ENCODE peak calls at places on chromosomes 16 and 17, in six cellular contexts. V is cardiac fibroblast, Y is GM10248, R is brain microvascular endothelial cell, M is mesothelial cell of epicardium, N is AG09309. L is an unnamed sample.
A peak's percentile ranks its signal among the peaks of the same experiment; 100 is the strongest.

GRCh38 chr17:35073183-35073790 is 9.8 kb upstream of the RFFL start:
- DNase-seq in R (no peak), N (no peak), V (no peak), M (no peak), Y (no peak), L (no peak)

GRCh38 chr17:82956146-82956725 is 116.4 kb upstream of the ZNF750 start:
- DNase-seq in M (no peak), Y (no peak), V (no peak), N (no peak), R (no peak), L (no peak)

GRCh38 chr17:31525801-31526549 is 134.5 kb downstream of the RAB11FIP4 start:
- DNase-seq in N (no peak), M (no peak), V (no peak), R (no peak), Y (no peak), L (peak; percentile 29)

GRCh38 chr17:63960006-63960405 is 12.7 kb downstream of the SCN4A start:
- DNase-seq in R (no peak), Y (no peak), N (no peak), V (no peak), M (no peak), L (no peak)

GRCh38 chr17:58112970-58113631 is 29.9 kb downstream of the DYNLL2 start:
- DNase-seq in V (peak; percentile 74), Y (peak; percentile 76), N (no peak), R (peak; percentile 56), M (peak; percentile 48), L (peak; percentile 81)

GRCh38 chr16:49608095-49608494 is 234.5 kb downstream of the C16orf78 start:
- DNase-seq in R (no peak), N (no peak), M (no peak), V (no peak), Y (no peak), L (no peak)

GRCh38 chr17:43020789-43021738 is 1.1 kb downstream of the VAT1 start:
- DNase-seq in M (no peak), R (peak; percentile 67), Y (peak; percentile 57), V (peak; percentile 76), N (no peak), L (peak; percentile 45)

GRCh38 chr16:89722392-89723278 is 1.3 kb downstream of the ZNF276 start:
- DNase-seq in N (no peak), V (peak; percentile 70), Y (peak; percentile 51), M (no peak), R (peak; percentile 15), L (peak; percentile 86)

GRCh38 chr17:28613916-28614315 is at the start of gene RSKR:
- DNase-seq in M (no peak), Y (no peak), R (no peak), V (no peak), N (no peak), L (no peak)

GRCh38 chr17:48068491-48068961 is 20.4 kb downstream of the NFE2L1 start:
- DNase-seq in Y (no peak), V (peak; percentile 77), R (peak; percentile 28), N (no peak), M (no peak), L (no peak)

GRCh38 chr17:63500548-63501390 is 22.4 kb upstream of the KCNH6 start:
- DNase-seq in R (no peak), V (no peak), N (no peak), M (no peak), Y (no peak), L (no peak)

GRCh38 chr17:51120739-51121619 is at the start of gene SPAG9:
- DNase-seq in R (peak; percentile 95), Y (peak; percentile 97), M (peak; percentile 92), N (peak; percentile 78), V (peak; percentile 98), L (peak; percentile 96)

GRCh38 chr16:24419709-24420108 is 119.7 kb upstream of the RBBP6 start:
- DNase-seq in N (no peak), Y (no peak), R (no peak), V (no peak), M (no peak), L (no peak)

GRCh38 chr16:68091604-68092261 is 6.6 kb downstream of the NFATC3 start:
- DNase-seq in N (no peak), Y (no peak), V (peak; percentile 78), M (no peak), R (peak; percentile 28), L (peak; percentile 94)

GRCh38 chr16:4053663-4054479 is 62.4 kb downstream of the ADCY9 start:
- DNase-seq in V (peak; percentile 66), M (no peak), N (peak; percentile 90), Y (no peak), R (peak; percentile 49), L (peak; percentile 83)

GRCh38 chr17:1365445-1366039 is 34.5 kb downstream of the YWHAE start:
- DNase-seq in Y (peak; percentile 74), N (peak; percentile 42), M (no peak), V (peak; percentile 86), R (peak; percentile 75), L (peak; percentile 86)

GRCh38 chr16:80744856-80745255 is 59.5 kb downstream of the CDYL2 start:
- DNase-seq in M (no peak), Y (no peak), N (no peak), R (no peak), V (no peak), L (no peak)

GRCh38 chr16:30678586-30678970 is 20.3 kb downstream of the FBRS start:
- DNase-seq in N (no peak), M (no peak), Y (no peak), V (no peak), R (no peak), L (no peak)

GRCh38 chr17:7394452-7395191 is at the start of gene PLSCR3:
- DNase-seq in Y (peak; percentile 96), N (peak; percentile 35), V (peak; percentile 82), M (peak; percentile 77), R (peak; percentile 78), L (peak; percentile 83)
- TF ChIP-seq CTCF in Y (no peak), N (peak; percentile 46), V (peak; percentile 51), M (peak; percentile 49), R (peak; percentile 71), L (peak; percentile 29)

GRCh38 chr17:81345211-81346089 is 49.8 kb upstream of the BAHCC1 start:
- DNase-seq in R (peak; percentile 78), Y (peak; percentile 88), N (peak; percentile 46), V (peak; percentile 92), M (no peak), L (peak; percentile 91)
- TF ChIP-seq CTCF in R (peak; percentile 41), Y (no peak), N (peak; percentile 29), V (peak; percentile 33), M (peak; percentile 55), L (peak; percentile 17)

DNA sequence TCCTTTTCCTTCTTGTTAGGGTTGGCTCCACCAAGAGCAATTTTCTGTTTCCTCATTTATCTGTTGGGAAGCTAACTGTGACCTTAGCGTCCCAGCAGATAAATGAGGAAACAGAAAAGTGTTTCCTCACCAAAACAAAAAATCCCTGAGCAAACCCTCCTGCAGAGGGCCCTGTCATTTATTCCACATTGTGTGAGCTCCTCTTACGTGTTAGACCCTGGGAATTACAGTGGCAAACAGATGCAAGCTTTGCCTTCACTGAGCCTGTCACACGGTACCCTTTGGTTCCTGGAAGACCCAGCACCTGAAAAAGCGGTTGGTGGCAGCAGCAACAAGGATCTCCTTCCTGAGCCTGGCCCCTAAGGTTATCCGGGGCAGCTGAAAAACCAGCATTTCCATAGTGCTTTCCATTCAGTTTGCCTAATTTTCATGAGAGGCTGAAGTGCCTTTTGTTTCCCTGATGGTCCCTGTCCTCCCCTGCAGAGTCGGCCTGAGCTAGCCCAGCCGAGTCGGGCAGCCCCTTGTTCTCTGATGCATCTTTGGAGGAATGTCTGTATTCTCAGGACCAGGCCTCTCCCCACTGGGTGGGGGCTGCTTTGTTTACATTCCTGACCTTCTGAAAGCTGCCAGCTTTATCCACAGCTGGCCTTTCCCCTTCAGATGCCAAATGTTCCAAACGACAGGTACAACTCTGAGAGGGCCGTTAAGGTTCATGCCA is 34.7 kb downstream of the YPEL2 start:
- DNase-seq in V (peak; percentile 53), N (no peak), Y (no peak), R (no peak), M (no peak), L (no peak)
- TF ChIP-seq CTCF in V (peak; percentile 11), N (no peak), Y (no peak), R (peak; percentile 11), M (no peak), L (no peak)

GRCh38 chr17:77374170-77374936 is 233.6 kb downstream of the SEC14L1 start:
- DNase-seq in Y (peak; percentile 75), N (no peak), M (peak; percentile 65), V (peak; percentile 80), R (peak; percentile 64), L (no peak)

GRCh38 chr17:77375108-77375507 is 234.3 kb downstream of the SEC14L1 start:
- DNase-seq in N (no peak), M (no peak), V (no peak), R (no peak), Y (no peak), L (no peak)

GRCh38 chr17:77371888-77372443 is 231.2 kb downstream of the SEC14L1 start:
- DNase-seq in N (no peak), V (no peak), R (no peak), M (no peak), Y (no peak), L (no peak)

GRCh38 chr17:77372444-77373297 is 231.9 kb downstream of the SEC14L1 start:
- DNase-seq in Y (peak; percentile 83), R (no peak), N (no peak), M (peak; percentile 83), V (peak; percentile 64), L (no peak)

GRCh38 chr17:77373298-77374169 is 232.8 kb downstream of the SEC14L1 start:
- DNase-seq in M (no peak), N (no peak), R (no peak), Y (no peak), V (no peak), L (no peak)
- TF ChIP-seq CTCF in M (no peak), N (no peak), R (no peak), Y (no peak), V (no peak), L (no peak)

DNA sequence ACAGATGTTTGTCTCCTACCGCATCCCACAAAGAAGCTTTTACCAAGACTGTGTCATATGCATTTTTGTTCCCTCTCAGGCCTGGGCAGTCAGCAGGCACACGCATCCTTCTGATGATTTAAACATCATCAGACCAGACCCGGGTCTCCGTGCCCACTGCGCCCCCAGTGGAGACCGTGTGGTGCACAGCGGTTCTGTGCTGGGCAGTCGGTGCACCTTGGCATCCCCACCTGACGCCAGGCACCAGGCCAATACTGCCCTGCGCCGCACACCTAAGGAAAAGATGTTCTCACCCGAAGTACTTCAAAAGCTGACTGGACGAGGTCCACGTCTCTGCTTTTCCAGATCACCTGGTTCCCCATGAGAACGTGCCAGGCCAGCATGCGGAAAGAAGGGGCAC is 10.6 kb upstream of the PLD6 start:
- DNase-seq in R (no peak), N (no peak), V (no peak), Y (no peak), M (no peak), L (no peak)
- TF ChIP-seq CTCF in R (peak; percentile 17), N (no peak), V (no peak), Y (no peak), M (no peak), L (no peak)

GRCh38 chr16:8194795-8195194 is 395.5 kb downstream of the TMEM114 start:
- DNase-seq in Y (no peak), M (no peak), N (no peak), R (no peak), V (no peak), L (no peak)
- TF ChIP-seq CTCF in Y (no peak), M (peak; percentile 12), N (peak; percentile 5), R (peak; percentile 20), V (no peak), L (no peak)

GRCh38 chr17:60640503-60640902 is 37.1 kb upstream of the BCAS3 start:
- DNase-seq in Y (no peak), N (no peak), R (no peak), V (peak; percentile 35), M (no peak), L (peak; percentile 22)
- TF ChIP-seq CTCF in Y (peak; percentile 4), N (peak; percentile 57), R (peak; percentile 65), V (peak; percentile 64), M (peak; percentile 34), L (peak; percentile 29)

L was measured in MCF 10A.